ENCODE peak calls at places on chromosomes 13 and 19, in eight cellular contexts. I is heart right ventricle, P is fibroblast of lung, E is GM06990, C is cardiac muscle cell, X is mammary epithelial cell, Y is mucosa of descending colon, F is fibroblast of the aortic adventitia. G is an unnamed sample.

GRCh38 chr13:99122171-99122570 is 78.5 kb upstream of the UBAC2 start:
- DNase-seq in I (no peak), P (no peak), E (no peak), C (no peak), X (no peak), Y (no peak), F (no peak), G (no peak)

GRCh38 chr19:37468961-37469777 is at the start of gene ZNF570:
- DNase-seq in I (peak; percentile 91), P (peak; percentile 89), E (peak; percentile 93), C (peak; percentile 91), X (peak; percentile 86), Y (peak; percentile 93), F (peak; percentile 77), G (peak; percentile 56)

GRCh38 chr13:109126973-109127615 is 497.7 kb downstream of the MYO16 start:
- DNase-seq in I (no peak), P (peak; percentile 14), E (no peak), C (no peak), X (no peak), Y (no peak), F (no peak), G (no peak)

GRCh38 chr19:33134571-33135041 is 2.7 kb downstream of the WDR88 start:
- DNase-seq in I (no peak), P (no peak), E (peak; percentile 46), C (no peak), X (no peak), Y (peak; percentile 15), F (no peak), G (no peak)

GRCh38 chr19:18895828-18896341 is at the start of gene CERS1:
- DNase-seq in I (no peak), P (peak; percentile 27), E (no peak), C (peak; percentile 80), X (no peak), Y (no peak), F (no peak), G (no peak)

GRCh38 chr13:30752201-30752797 is 17.0 kb downstream of the ALOX5AP start:
- DNase-seq in I (peak; percentile 39), P (peak; percentile 81), E (no peak), C (peak; percentile 60), X (no peak), Y (no peak), F (peak; percentile 62), G (peak; percentile 31)

GRCh38 chr19:54160182-54160811 is 776 bp upstream of the LENG1 start:
- DNase-seq in I (no peak), P (peak; percentile 45), E (no peak), C (no peak), X (peak; percentile 35), Y (no peak), F (peak; percentile 26), G (no peak)

GRCh38 chr13:43368003-43368402 is 344.6 kb downstream of the DNAJC15 start:
- DNase-seq in I (no peak), P (peak; percentile 30), E (no peak), C (no peak), X (no peak), Y (no peak), F (peak; percentile 39), G (no peak)

GRCh38 chr19:48837081-48837524 is 812 bp upstream of the HSD17B14 start:
- DNase-seq in I (peak; percentile 81), P (peak; percentile 88), E (peak; percentile 80), C (peak; percentile 96), X (no peak), Y (peak; percentile 61), F (peak; percentile 71), G (no peak)

GRCh38 chr19:48841047-48841446 is 4.8 kb upstream of the HSD17B14 start:
- DNase-seq in I (no peak), P (no peak), E (no peak), C (no peak), X (no peak), Y (no peak), F (no peak), G (no peak)

GRCh38 chr19:48835734-48836088 is 580 bp downstream of the HSD17B14 start:
- DNase-seq in I (peak; percentile 93), P (peak; percentile 65), E (peak; percentile 83), C (peak; percentile 94), X (peak; percentile 76), Y (peak; percentile 99), F (peak; percentile 85), G (no peak)

GRCh38 chr19:48836089-48837017 is at the start of gene HSD17B14:
- DNase-seq in I (no peak), P (peak; percentile 69), E (no peak), C (peak; percentile 66), X (no peak), Y (no peak), F (peak; percentile 38), G (no peak)

DNA sequence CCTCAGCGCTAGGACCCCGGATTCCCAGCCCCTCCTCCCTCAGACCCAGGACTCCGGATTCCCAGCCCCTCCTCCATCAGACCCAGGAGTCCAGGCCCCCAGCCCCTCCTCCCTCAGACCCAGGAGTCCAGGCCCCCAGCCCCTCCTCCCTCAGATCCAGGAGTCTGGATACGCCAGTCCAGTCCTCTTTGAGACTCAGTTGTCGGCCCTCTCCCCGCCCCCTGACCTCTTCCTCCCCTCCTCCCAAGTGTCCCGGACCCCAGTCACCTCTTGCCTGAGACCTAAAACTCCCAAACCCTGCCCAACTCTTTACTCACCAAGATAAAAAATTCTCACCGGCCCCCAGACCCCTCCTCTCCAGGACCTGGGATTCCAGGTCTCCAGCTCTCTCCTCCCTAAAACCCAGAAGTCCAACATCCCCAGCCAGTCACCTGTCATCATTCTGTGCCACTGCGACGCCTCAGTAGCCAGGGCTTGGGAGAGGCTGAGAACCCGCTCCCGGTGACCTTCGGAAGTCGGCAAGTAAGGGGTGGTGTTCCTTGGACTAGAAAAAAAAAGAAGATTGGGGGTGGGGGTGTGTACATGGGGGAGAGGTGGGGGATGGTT is 1.4 kb upstream of the HSD17B14 start:
- DNase-seq in I (no peak), P (no peak), E (no peak), C (no peak), X (no peak), Y (no peak), F (no peak), G (no peak)
- H3K4me3 ChIP-seq in I (peak overlapping the region; percentile 8), P (no peak overlapping the region), E (peak overlapping the region; percentile 52), C (peak overlapping the region; percentile 37), X (no peak overlapping the region), Y (no peak overlapping the region), F (no peak overlapping the region), G (peak overlapping the region; percentile 21)

DNA sequence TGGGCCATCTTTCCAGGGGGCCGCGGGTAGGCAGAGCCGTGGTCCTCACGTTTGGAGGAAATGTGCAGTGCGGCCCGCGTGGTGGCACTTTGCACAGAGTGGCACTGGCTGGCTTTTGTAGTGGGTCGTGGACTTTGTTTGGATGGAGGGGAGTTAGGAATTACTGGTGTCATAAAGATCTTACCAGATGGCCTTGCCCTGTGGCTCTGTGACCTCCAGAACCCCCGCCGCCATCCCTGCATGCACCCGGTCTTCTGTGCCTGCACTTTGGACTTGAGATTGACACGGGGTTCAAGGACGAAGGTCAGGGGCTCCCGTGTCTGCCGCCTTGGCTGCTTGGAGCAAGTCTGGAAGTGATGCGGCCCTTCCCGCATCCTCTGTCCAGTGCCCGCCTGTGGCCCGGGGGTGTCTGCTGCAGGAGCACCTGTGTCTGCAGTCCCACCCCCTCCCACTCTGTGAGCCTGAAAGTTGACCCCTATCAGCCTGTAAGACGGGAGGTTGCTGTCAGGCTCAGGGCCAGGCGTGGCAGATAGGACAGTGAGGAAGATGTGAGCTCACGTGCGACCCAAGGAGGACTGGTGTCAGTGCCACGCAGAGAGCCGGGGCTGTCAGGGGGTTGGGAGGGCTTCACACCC is 2.2 kb downstream of the GNA11 start:
- DNase-seq in I (no peak), P (no peak), E (peak; percentile 17), C (no peak), X (no peak), Y (peak; percentile 45), F (no peak), G (no peak)
- H3K4me3 ChIP-seq in I (peak overlapping the region; percentile 100), P (peak overlapping the region; percentile 91), E (no peak overlapping the region), C (peak overlapping the region; percentile 96), X (peak overlapping the region; percentile 72), Y (no peak overlapping the region), F (peak overlapping the region; percentile 89), G (peak overlapping the region; percentile 93)

GRCh38 chr19:2084993-2085720 is 11.0 kb downstream of the MOB3A start:
- DNase-seq in I (peak; percentile 59), P (peak; percentile 46), E (peak; percentile 93), C (no peak), X (peak; percentile 47), Y (peak; percentile 82), F (no peak), G (no peak)

GRCh38 chr19:2087621-2088100 is 8.5 kb downstream of the MOB3A start:
- DNase-seq in I (no peak), P (no peak), E (peak; percentile 79), C (no peak), X (no peak), Y (no peak), F (no peak), G (no peak)

GRCh38 chr19:2089001-2089711 is 7.0 kb downstream of the MOB3A start:
- DNase-seq in I (no peak), P (peak; percentile 39), E (peak; percentile 76), C (no peak), X (peak; percentile 93), Y (no peak), F (no peak), G (peak; percentile 17)

GRCh38 chr19:2095338-2095938 is 688 bp downstream of the MOB3A start:
- DNase-seq in I (no peak), P (no peak), E (peak; percentile 50), C (no peak), X (no peak), Y (peak; percentile 43), F (no peak), G (no peak)

GRCh38 chr19:2089727-2090053 is 6.4 kb downstream of the MOB3A start:
- DNase-seq in I (no peak), P (no peak), E (no peak), C (no peak), X (no peak), Y (no peak), F (no peak), G (no peak)
- H3K4me3 ChIP-seq in I (no peak overlapping the region), P (no peak overlapping the region), E (peak overlapping the region; percentile 21), C (no peak overlapping the region), X (peak overlapping the region; percentile 28), Y (no peak overlapping the region), F (no peak overlapping the region), G (no peak overlapping the region)

GRCh38 chr13:97262058-97262457 is 39.9 kb downstream of the MBNL2 start:
- DNase-seq in I (no peak), P (no peak), E (no peak), C (no peak), X (no peak), Y (no peak), F (no peak), G (no peak)

GRCh38 chr13:97258801-97259200 is 36.7 kb downstream of the MBNL2 start:
- DNase-seq in I (no peak), P (peak; percentile 78), E (no peak), C (no peak), X (no peak), Y (no peak), F (peak; percentile 83), G (no peak)

GRCh38 chr13:97261254-97262015 is 39.3 kb downstream of the MBNL2 start:
- DNase-seq in I (no peak), P (no peak), E (no peak), C (no peak), X (no peak), Y (no peak), F (no peak), G (no peak)

GRCh38 chr13:97257800-97258799 is 36.0 kb downstream of the MBNL2 start:
- DNase-seq in I (peak; percentile 47), P (peak; percentile 96), E (peak; percentile 43), C (no peak), X (peak; percentile 79), Y (no peak), F (peak; percentile 92), G (no peak)

DNA sequence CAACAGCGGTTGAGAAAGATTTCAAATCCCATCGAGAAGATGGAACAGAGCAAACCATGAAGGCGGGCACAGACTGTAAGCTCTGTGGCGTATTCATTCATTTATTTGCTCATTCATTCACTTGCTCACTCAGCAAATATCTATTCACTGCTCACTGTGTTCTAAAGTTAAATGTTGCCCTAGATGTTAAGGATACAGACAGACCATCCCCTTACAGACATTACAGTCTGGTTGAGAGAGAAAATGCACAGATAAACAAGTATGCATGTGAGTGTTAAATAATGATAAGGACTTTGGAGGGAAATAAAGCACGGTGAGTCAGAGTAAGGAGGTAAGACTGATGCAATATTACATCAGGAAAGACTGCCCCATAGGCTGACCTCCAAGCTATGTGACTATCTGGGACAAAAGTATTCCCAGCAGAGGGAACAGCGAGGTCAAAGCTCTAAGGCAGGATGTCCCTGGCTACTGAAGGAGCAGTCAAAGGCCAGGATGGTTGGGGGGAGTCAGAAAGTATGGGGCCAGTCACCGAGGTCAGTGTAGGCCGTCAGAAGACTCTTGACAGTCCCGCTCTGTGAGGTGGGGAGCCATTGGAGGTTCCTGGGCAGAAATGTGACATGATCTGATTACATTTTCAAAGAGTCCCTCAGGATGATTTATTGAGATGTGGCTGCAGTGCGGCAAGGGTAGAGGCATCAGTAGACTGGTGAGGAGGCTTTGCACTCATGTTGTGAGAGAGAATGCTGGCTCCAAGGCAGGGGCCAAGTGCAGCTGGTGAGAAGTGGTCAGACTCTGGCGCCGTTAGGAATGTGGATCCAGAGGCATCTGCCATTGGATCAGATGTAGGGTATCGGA is 37.9 kb downstream of the MBNL2 start:
- DNase-seq in I (no peak), P (peak; percentile 84), E (no peak), C (no peak), X (no peak), Y (no peak), F (peak; percentile 88), G (no peak)
- H3K4me3 ChIP-seq in I (no peak overlapping the region), P (no peak overlapping the region), E (no peak overlapping the region), C (no peak overlapping the region), X (no peak overlapping the region), Y (no peak overlapping the region), F (no peak overlapping the region), G (no peak overlapping the region)

G was measured in skeletal muscle cell.